ENCODE peak calls at places on chromosomes 1 and 21, in nine cellular contexts. E, U, O, N, A, J, R, T and Y are unnamed samples.

GRCh38 chr1:231332761-231333160 is 4.9 kb downstream of the EXOC8 start:
- DNase-seq in E (no peak), U (no peak), O (no peak), N (no peak), A (no peak), J (no peak), R (no peak), T (no peak), Y (no peak)

GRCh38 chr1:203026666-203027663 is 674 bp downstream of the PPFIA4 start:
- DNase-seq in E (no peak), U (no peak), O (no peak), N (no peak), A (no peak), J (no peak), R (no peak), T (no peak), Y (no peak)

GRCh38 chr21:34935452-34935851 is 113.7 kb downstream of the RUNX1 start:
- DNase-seq in E (no peak), U (no peak), O (no peak), N (no peak), A (no peak), J (no peak), R (no peak), T (no peak), Y (no peak)

GRCh38 chr1:57824535-57824934 is 400.7 kb upstream of the DAB1 start:
- DNase-seq in E (no peak), U (no peak), O (no peak), N (no peak), A (no peak), J (no peak), R (no peak), T (no peak), Y (no peak)

GRCh38 chr21:32887026-32887425 is 115.5 kb upstream of the PAXBP1 start:
- DNase-seq in E (no peak), U (no peak), O (no peak), N (no peak), A (no peak), J (no peak), R (no peak), T (no peak), Y (no peak)

GRCh38 chr1:3441449-3441848 is 13.0 kb upstream of the ARHGEF16 start:
- DNase-seq in E (no peak), U (no peak), O (no peak), N (no peak), A (no peak), J (no peak), R (no peak), T (no peak), Y (no peak)

GRCh38 chr1:45205910-45206721 is at the start of gene ZSWIM5:
- DNase-seq in E (peak), U (peak), O (peak), N (peak), A (peak), J (peak), R (peak), T (peak), Y (peak)

GRCh38 chr21:15820857-15821256 is 91.1 kb downstream of the USP25 start:
- DNase-seq in E (no peak), U (no peak), O (no peak), N (no peak), A (no peak), J (no peak), R (no peak), T (no peak), Y (no peak)

GRCh38 chr1:229185913-229186312 is 85.0 kb upstream of the RAB4A start:
- DNase-seq in E (no peak), U (no peak), O (no peak), N (no peak), A (no peak), J (no peak), R (no peak), T (no peak), Y (no peak)

GRCh38 chr1:208207388-208208131 is 36.6 kb downstream of the PLXNA2 start:
- DNase-seq in E (peak), U (no peak), O (peak), N (no peak), A (peak), J (no peak), R (no peak), T (peak), Y (no peak)

GRCh38 chr1:195754874-195755273 is 853.4 kb downstream of the KCNT2 start:
- DNase-seq in E (no peak), U (no peak), O (no peak), N (no peak), A (no peak), J (no peak), R (no peak), T (no peak), Y (no peak)

GRCh38 chr21:44010429-44010828 is 1.7 kb upstream of the TRAPPC10 start:
- DNase-seq in E (no peak), U (no peak), O (no peak), N (no peak), A (no peak), J (no peak), R (no peak), T (no peak), Y (no peak)

GRCh38 chr1:64200064-64200463 is 3.4 kb upstream of the UBE2U start:
- DNase-seq in E (no peak), U (no peak), O (no peak), N (no peak), A (no peak), J (no peak), R (no peak), T (no peak), Y (no peak)

GRCh38 chr1:246131095-246131494 is 376.0 kb downstream of the SMYD3 start:
- DNase-seq in E (no peak), U (no peak), O (no peak), N (no peak), A (no peak), J (no peak), R (no peak), T (no peak), Y (no peak)

GRCh38 chr1:188669715-188670114 is 1807.9 kb downstream of the BRINP3 start:
- DNase-seq in E (no peak), U (no peak), O (no peak), N (no peak), A (no peak), J (no peak), R (no peak), T (no peak), Y (no peak)

GRCh38 chr1:188668083-188668482 is 1809.6 kb downstream of the BRINP3 start:
- DNase-seq in E (no peak), U (no peak), O (no peak), N (peak), A (no peak), J (peak), R (no peak), T (no peak), Y (no peak)

GRCh38 chr1:188660573-188660972 is 1817.1 kb downstream of the BRINP3 start:
- DNase-seq in E (no peak), U (no peak), O (no peak), N (no peak), A (no peak), J (no peak), R (no peak), T (no peak), Y (no peak)

GRCh38 chr1:188670837-188671236 is 1806.8 kb downstream of the BRINP3 start:
- DNase-seq in E (no peak), U (no peak), O (no peak), N (peak), A (no peak), J (peak), R (no peak), T (no peak), Y (no peak)

GRCh38 chr1:188665477-188665876 is 1812.2 kb downstream of the BRINP3 start:
- DNase-seq in E (no peak), U (no peak), O (no peak), N (no peak), A (no peak), J (no peak), R (no peak), T (no peak), Y (no peak)
- TF ChIP-seq POLR2A in E (no peak), U (no peak), O (no peak), N (no peak), A (no peak), J (no peak), R (no peak), T (no peak), Y (no peak)

DNA sequence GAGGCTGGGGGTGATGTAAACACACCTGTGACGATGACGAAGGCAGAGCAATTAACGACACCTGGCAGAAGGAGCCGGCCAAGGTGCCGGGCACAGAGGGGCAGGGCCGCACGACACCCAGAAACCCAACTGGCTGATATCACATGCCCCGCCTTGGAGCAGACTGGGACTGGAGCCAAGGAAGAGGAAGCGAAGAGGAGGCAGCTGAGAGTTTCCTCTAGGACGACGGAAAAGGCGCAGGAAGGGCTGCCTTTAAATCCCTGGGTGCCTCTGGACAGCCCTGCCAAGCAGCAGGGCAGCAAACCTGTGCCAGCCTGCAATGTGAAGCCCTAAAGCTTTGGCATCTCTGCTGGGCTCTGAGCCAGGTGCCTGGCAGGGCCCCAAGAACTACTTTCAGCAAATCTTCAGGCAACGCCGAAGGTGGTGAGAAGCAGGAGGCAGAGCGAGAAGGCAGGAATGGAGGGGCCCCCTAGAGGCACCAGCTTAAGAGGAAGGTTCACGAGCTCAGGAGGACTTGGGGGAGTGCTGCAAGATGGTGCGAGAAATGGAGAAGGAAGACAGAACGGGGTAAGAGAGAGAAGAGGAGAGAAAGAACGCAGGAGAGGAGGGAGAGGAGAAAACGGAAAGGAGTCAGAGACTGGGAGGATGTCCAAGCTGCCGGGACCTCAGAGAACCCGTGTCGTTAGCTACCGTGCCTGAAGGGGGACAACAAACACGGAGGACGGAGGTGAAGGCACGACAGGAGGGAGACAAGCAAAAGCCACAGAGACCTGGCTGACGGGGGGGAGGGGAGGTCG is 25.3 kb upstream of the PEF1 start:
- DNase-seq in E (peak), U (no peak), O (peak), N (peak), A (peak), J (peak), R (peak), T (peak), Y (peak)
- TF ChIP-seq POLR2A in E (no peak), U (no peak), O (no peak), N (no peak), A (peak), J (no peak), R (no peak), T (no peak), Y (peak)

GRCh38 chr1:54837002-54837853 is 36.1 kb upstream of the TTC22 start:
- DNase-seq in E (no peak), U (no peak), O (no peak), N (no peak), A (no peak), J (no peak), R (no peak), T (no peak), Y (no peak)

GRCh38 chr1:54834007-54834541 is 33.0 kb upstream of the TTC22 start:
- DNase-seq in E (no peak), U (no peak), O (no peak), N (no peak), A (no peak), J (no peak), R (no peak), T (no peak), Y (no peak)

GRCh38 chr1:54835970-54836369 is 34.8 kb upstream of the TTC22 start:
- DNase-seq in E (no peak), U (no peak), O (no peak), N (no peak), A (no peak), J (no peak), R (no peak), T (no peak), Y (no peak)

GRCh38 chr1:54836594-54836993 is 35.5 kb upstream of the TTC22 start:
- DNase-seq in E (no peak), U (no peak), O (no peak), N (no peak), A (no peak), J (no peak), R (no peak), T (no peak), Y (no peak)

DNA sequence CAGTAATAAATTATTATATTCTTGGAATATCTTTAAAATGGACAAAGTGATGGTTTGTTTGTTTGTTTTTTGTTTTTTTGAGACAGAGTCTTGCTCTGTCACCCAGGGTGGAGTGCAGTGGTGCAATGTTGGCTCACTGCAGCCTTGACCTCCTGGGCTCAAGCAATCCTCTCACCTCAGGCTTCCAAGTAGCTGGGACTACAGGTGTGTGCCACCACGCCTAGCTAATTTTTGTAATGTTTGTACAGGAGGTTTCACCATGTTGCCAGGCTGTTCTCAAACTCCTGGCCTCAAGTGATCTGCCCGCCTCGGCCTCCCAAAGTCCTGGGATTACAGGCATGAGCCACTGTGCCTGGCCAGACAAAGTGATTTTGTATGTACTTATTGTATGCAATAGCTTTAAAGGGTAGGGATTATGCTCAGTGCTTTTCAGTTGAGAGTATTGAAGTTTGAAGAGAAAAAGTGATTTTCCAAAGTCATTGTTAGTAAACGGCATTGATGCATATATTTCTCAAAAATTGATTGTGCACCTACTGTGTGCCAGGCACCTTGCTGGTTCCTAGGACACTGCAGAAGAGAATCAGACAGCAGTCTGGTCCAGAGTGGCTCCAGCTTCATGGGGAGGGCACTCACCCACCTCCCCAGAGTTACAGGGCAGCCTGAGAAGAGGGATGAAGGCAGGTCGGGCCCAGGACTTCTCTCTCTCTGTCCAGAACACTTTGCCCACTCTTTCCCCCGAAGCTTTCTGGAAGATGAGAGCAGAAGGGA is 34.2 kb upstream of the TTC22 start:
- DNase-seq in E (no peak), U (no peak), O (no peak), N (no peak), A (no peak), J (no peak), R (no peak), T (no peak), Y (no peak)
- TF ChIP-seq POLR2A in E (no peak), U (no peak), O (no peak), N (no peak), A (no peak), J (no peak), R (no peak), T (no peak), Y (no peak)

DNA sequence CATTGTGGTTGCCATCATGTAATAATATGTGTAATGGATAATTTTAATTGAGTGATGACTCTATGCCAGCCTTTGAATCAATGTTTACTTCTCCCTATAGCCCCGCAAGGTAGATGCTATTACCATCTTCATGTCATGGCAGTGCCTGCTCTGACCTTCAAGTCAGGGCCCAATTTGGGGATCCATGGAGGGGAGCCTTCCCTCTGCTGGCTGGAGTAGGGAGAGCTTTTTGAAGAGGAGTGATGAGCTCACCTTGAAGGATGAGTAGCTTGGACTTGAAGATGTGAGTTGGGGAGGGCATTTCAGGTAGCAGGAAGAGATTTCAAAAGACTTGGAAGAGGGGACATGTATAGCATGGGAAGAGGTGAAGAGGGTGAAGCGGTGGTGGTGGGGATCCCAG is 189.2 kb downstream of the FOXD2 start:
- DNase-seq in E (no peak), U (no peak), O (no peak), N (no peak), A (no peak), J (no peak), R (no peak), T (no peak), Y (no peak)
- TF ChIP-seq POLR2A in E (no peak), U (no peak), O (no peak), N (no peak), A (no peak), J (no peak), R (no peak), T (no peak), Y (no peak)

GRCh38 chr1:15522551-15522950 is 1.5 kb downstream of the CASP9 start:
- DNase-seq in E (no peak), U (no peak), O (no peak), N (no peak), A (no peak), J (no peak), R (no peak), T (no peak), Y (no peak)

GRCh38 chr1:15523104-15523921 is 702 bp downstream of the CASP9 start:
- DNase-seq in E (no peak), U (no peak), O (no peak), N (no peak), A (no peak), J (no peak), R (no peak), T (no peak), Y (no peak)

GRCh38 chr1:15525043-15525958 is 1.3 kb upstream of the CASP9 start:
- DNase-seq in E (peak), U (peak), O (no peak), N (no peak), A (no peak), J (peak), R (peak), T (no peak), Y (peak)

GRCh38 chr1:15524283-15525042 is 448 bp upstream of the CASP9 start:
- DNase-seq in E (peak), U (peak), O (peak), N (peak), A (peak), J (peak), R (peak), T (peak), Y (peak)

GRCh38 chr1:15523922-15524282 is at the start of gene CASP9:
- DNase-seq in E (peak), U (no peak), O (no peak), N (no peak), A (no peak), J (no peak), R (no peak), T (no peak), Y (no peak)
- TF ChIP-seq POLR2A in E (peak), U (peak), O (peak), N (peak), A (peak), J (no peak), R (no peak), T (no peak), Y (peak)

DNA sequence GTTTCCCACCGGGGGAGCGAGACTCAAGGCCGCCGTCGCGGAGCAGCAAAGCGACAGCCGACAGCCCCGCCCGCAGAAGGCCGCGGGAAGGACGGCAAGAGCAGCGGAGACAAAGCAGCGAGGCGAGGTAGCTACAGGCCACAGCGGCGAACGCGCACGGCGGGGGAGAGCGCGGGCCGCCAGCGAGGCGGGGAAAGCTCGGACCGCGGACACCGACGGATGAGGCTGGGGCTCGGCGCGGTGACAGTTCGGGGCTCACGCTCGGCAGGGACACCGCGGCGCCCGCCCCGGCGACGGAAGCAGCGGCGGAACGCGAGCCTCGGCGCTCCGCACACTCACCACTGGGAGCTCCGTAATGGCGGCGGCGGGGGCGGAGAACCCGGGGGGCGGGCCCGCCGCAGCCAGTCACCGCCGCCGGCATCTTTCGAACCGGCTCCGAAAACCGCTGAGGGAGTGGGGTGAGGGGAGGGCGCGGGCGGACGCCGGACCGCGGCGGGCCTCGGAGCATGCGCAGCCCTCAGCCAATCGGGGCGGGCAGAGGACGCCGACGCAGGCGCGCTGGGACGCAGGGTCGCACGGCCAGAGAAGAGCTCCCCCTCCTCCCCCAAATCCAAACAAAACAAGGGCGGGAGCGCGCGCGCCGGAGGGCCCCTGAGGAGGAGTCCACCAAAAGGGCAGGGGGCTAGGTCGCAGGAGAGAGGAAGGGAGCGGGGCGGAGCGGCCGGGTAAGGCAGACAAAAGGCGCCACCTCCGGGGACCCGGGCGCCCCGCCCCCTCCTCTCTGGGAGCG is 602 bp downstream of the HP1BP3 start:
- DNase-seq in E (peak), U (peak), O (peak), N (peak), A (peak), J (peak), R (peak), T (peak), Y (peak)
- TF ChIP-seq POLR2A in E (peak), U (peak), O (peak), N (peak), A (peak), J (peak), R (peak), T (peak), Y (peak)

DNA sequence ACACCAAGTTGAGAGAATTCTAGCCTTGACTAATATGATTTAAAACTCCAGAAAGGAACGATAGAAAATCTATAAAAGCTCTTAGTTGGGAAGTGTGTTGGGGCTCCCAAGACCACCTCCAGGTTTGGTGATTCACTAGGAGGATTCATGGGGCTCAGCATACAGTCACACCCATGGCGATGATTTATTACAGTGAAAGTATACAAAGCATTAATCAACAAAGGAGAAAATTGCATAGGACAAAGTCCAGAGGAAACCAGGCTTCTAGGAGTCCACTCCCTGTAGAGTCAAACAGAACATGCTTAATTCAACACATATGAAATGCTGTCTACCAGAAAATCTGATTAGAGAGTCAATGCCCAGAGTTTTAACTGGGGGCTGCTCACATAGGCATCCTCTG is 4.8 kb downstream of the CDCA8 start:
- DNase-seq in E (no peak), U (no peak), O (no peak), N (no peak), A (no peak), J (no peak), R (no peak), T (no peak), Y (no peak)
- TF ChIP-seq POLR2A in E (no peak), U (no peak), O (no peak), N (no peak), A (no peak), J (no peak), R (no peak), T (no peak), Y (no peak)

DNA sequence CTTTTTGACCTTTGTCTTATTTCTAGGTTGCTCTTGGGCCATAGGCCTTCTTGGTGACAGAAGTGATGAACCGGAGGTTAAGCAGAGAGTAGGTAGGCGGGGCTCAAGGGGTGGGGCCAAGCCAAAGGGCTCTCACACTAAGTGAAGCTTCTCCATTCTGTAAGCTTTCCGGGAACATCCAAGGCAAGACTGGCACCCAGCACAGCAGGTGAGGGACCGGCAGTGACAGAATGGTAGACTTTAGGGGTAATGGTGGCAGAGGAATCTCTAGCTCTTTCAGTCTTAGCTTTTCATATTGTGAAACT is at the start of gene TNFAIP8L2:
- DNase-seq in E (no peak), U (no peak), O (peak), N (no peak), A (no peak), J (no peak), R (no peak), T (peak), Y (peak)
- TF ChIP-seq POLR2A in E (no peak), U (no peak), O (no peak), N (no peak), A (no peak), J (no peak), R (no peak), T (no peak), Y (no peak)